ENCODE peak calls at places on chromosomes 2 and 18, in ten cellular contexts. Y is GM23248, C is IMR-90, B is SK-N-MC, J is HCT116, N is endothelial cell of umbilical vein, E is Karpas-422, Z is neural progenitor cell, W is mesendoderm, L is neuronal stem cell. T is an unnamed sample.

GRCh38 chr2:157413342-157414035 is 30.4 kb downstream of the CYTIP start:
- DNase-seq in Y (no peak), C (no peak), B (no peak), J (no peak), N (no peak), E (no peak), Z (no peak), W (no peak), L (no peak), T (no peak)

GRCh38 chr2:213219816-213220215 is 64.4 kb upstream of the SPAG16 start:
- DNase-seq in Y (peak), C (peak), B (no peak), J (no peak), N (no peak), E (no peak), Z (no peak), W (no peak), L (no peak), T (no peak)

GRCh38 chr2:143284087-143284675 is 155.0 kb downstream of the ARHGAP15 start:
- DNase-seq in Y (peak), C (peak), B (no peak), J (peak), N (peak), E (peak), Z (peak), W (peak), L (peak), T (no peak)

GRCh38 chr18:2805970-2806943 is 40.5 kb upstream of the EMILIN2 start:
- DNase-seq in Y (peak), C (peak), B (no peak), J (no peak), N (peak), E (no peak), Z (peak), W (no peak), L (no peak), T (no peak)

GRCh38 chr2:185854910-185855309 is 116.3 kb downstream of the FSIP2 start:
- DNase-seq in Y (no peak), C (no peak), B (no peak), J (no peak), N (no peak), E (no peak), Z (no peak), W (no peak), L (no peak), T (no peak)

GRCh38 chr2:164835302-164835701 is 6.3 kb downstream of the COBLL1 start:
- DNase-seq in Y (no peak), C (no peak), B (no peak), J (no peak), N (no peak), E (no peak), Z (no peak), W (no peak), L (no peak), T (no peak)

GRCh38 chr2:159098815-159099455 is 130.5 kb downstream of the TANC1 start:
- DNase-seq in Y (no peak), C (peak), B (no peak), J (no peak), N (peak), E (no peak), Z (no peak), W (peak), L (no peak), T (no peak)

GRCh38 chr2:182540236-182540635 is 113.4 kb upstream of the PDE1A start:
- DNase-seq in Y (no peak), C (no peak), B (no peak), J (no peak), N (no peak), E (no peak), Z (no peak), W (no peak), L (no peak), T (no peak)

GRCh38 chr18:908631-909621 is 4.3 kb downstream of the ADCYAP1 start:
- DNase-seq in Y (peak), C (no peak), B (no peak), J (no peak), N (no peak), E (no peak), Z (peak), W (peak), L (no peak), T (no peak)

GRCh38 chr2:179711375-179711774 is 150.0 kb downstream of the ZNF385B start:
- DNase-seq in Y (no peak), C (no peak), B (no peak), J (no peak), N (no peak), E (no peak), Z (no peak), W (peak), L (no peak), T (no peak)

GRCh38 chr2:99811544-99811943 is 321.7 kb upstream of the REV1 start:
- DNase-seq in Y (peak), C (peak), B (no peak), J (no peak), N (no peak), E (no peak), Z (no peak), W (no peak), L (no peak), T (no peak)

GRCh38 chr2:222297600-222297935 is 1.2 kb downstream of the PAX3 start:
- DNase-seq in Y (no peak), C (no peak), B (no peak), J (no peak), N (no peak), E (no peak), Z (peak), W (no peak), L (no peak), T (no peak)

GRCh38 chr2:222298311-222299150 is at the start of gene PAX3:
- DNase-seq in Y (no peak), C (no peak), B (no peak), J (no peak), N (no peak), E (no peak), Z (peak), W (no peak), L (no peak), T (no peak)

GRCh38 chr2:222296311-222296736 is 2.5 kb downstream of the PAX3 start:
- DNase-seq in Y (no peak), C (no peak), B (no peak), J (no peak), N (no peak), E (no peak), Z (no peak), W (no peak), L (no peak), T (no peak)

GRCh38 chr2:222296911-222297599 is 1.7 kb downstream of the PAX3 start:
- DNase-seq in Y (no peak), C (no peak), B (no peak), J (no peak), N (no peak), E (no peak), Z (peak), W (no peak), L (no peak), T (peak)

GRCh38 chr2:222298000-222298310 is 843 bp downstream of the PAX3 start:
- DNase-seq in Y (no peak), C (no peak), B (no peak), J (no peak), N (no peak), E (no peak), Z (no peak), W (no peak), L (no peak), T (no peak)
- H3K4me3 ChIP-seq in Y (no peak), C (no peak), B (peak), J (no peak), N (no peak), E (no peak), Z (peak), W (no peak), L (no peak), T (no peak)

GRCh38 chr18:12015697-12016062 is 34.4 kb downstream of the IMPA2 start:
- DNase-seq in Y (peak), C (peak), B (no peak), J (no peak), N (peak), E (no peak), Z (no peak), W (no peak), L (no peak), T (peak)
- H3K9ac ChIP-seq in Y (no peak), C (no peak), B (no peak), J (no peak), N (no peak), E (no peak), Z (no peak), W (no peak), L (no peak), T (no peak)

GRCh38 chr18:75226301-75226955 is 15.8 kb downstream of the TSHZ1 start:
- DNase-seq in Y (peak), C (peak), B (no peak), J (no peak), N (no peak), E (no peak), Z (no peak), W (no peak), L (peak), T (no peak)
- H3K4me3 ChIP-seq in Y (peak), C (peak), B (no peak), J (no peak), N (no peak), E (no peak), Z (no peak), W (no peak), L (no peak), T (peak)

GRCh38 chr2:217270089-217270800 is 410.4 kb upstream of the TNP1 start:
- DNase-seq in Y (no peak), C (no peak), B (no peak), J (no peak), N (no peak), E (no peak), Z (peak), W (peak), L (peak), T (no peak)
- H3K9ac ChIP-seq in Y (no peak), C (peak), B (no peak), J (no peak), N (no peak), E (no peak), Z (no peak), W (no peak), L (no peak), T (no peak)

DNA sequence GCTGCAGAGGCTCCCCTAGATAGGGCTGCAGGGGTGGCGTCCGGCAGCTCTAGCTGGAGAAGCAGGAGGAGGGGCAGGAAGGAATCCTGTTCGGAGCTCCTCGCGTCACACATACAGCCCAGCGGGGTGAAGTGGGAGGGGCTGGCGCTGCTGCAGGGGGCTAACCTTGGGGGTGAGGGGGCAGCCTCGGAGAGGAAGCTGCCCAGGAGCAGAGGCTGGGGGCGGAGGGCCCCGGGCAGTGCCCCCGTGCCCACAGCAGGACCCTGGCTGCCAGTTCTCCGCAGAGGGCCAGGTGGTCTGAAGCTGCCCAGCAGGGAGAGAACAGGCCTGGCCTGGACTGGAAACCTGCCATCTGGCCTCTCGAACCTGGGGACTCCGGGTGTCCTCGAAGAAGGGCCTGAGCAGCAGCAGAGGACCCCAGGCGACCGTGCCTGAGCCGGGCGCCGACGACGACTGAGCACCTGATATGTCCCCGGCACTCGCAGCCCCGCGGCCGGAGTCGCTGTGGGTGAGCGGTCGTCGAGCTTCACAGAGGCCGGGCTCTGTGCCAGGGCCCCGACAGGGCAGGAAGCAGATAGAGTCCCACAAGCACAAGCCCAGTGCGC is 2.5 kb upstream of the GPR35 start:
- DNase-seq in Y (no peak), C (no peak), B (no peak), J (no peak), N (no peak), E (no peak), Z (no peak), W (no peak), L (no peak), T (peak)
- H3K4me3 ChIP-seq in Y (no peak), C (no peak), B (no peak), J (no peak), N (no peak), E (no peak), Z (no peak), W (no peak), L (no peak), T (no peak)

GRCh38 chr2:73107211-73107926 is 5.4 kb downstream of the RAB11FIP5 start:
- DNase-seq in Y (peak), C (no peak), B (no peak), J (no peak), N (no peak), E (no peak), Z (no peak), W (no peak), L (no peak), T (peak)
- H3K9ac ChIP-seq in Y (peak), C (no peak), B (no peak), J (no peak), N (no peak), E (no peak), Z (no peak), W (no peak), L (no peak), T (no peak)

GRCh38 chr2:238159676-238160205 is 971 bp downstream of the ERFE start:
- DNase-seq in Y (no peak), C (no peak), B (no peak), J (no peak), N (no peak), E (no peak), Z (no peak), W (no peak), L (no peak), T (peak)
- H3K4me3 ChIP-seq in Y (no peak), C (peak), B (peak), J (peak), N (no peak), E (peak), Z (peak), W (no peak), L (no peak), T (no peak)

DNA sequence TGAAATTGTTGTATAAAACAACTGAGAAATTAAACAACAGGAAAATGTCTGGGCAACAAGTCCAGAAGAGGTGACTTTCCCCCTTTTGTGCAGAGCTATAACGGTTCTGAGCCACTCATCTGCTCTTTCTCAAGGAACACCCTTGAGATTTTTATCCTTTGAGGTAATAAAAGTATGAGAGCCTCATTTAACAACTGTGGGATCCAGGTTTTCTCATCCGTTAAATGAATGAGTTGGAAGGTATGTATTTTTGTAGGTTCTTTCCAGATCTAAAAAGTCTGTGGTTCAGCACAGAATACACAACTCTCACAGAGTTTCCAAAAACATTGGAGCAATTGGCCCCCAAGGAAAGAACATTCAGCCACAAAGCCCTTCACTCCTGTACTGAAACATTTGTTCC is 93.0 kb downstream of the ANKRD44 start:
- DNase-seq in Y (no peak), C (no peak), B (no peak), J (no peak), N (no peak), E (no peak), Z (no peak), W (no peak), L (no peak), T (no peak)
- H3K9ac ChIP-seq in Y (no peak), C (no peak), B (no peak), J (no peak), N (no peak), E (peak), Z (no peak), W (no peak), L (no peak), T (no peak)

DNA sequence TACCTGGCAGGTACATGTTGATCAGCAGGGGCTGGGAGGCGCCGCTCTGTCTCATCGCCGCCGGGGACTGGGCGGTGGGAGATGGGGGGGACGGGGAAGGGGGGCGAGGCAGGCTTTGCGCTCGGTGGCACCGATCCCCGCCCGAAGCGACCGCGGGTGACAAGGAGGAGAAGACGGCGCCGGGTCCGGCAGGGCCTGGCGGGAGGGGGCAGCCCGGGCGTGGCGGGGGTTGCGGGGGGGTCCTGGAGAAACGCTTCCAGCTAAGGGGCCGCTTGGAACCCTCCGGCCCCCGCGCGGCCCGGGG is at the start of gene FEV:
- DNase-seq in Y (no peak), C (no peak), B (no peak), J (no peak), N (no peak), E (no peak), Z (peak), W (no peak), L (no peak), T (no peak)
- H3K4me3 ChIP-seq in Y (no peak), C (no peak), B (peak), J (no peak), N (no peak), E (no peak), Z (peak), W (peak), L (no peak), T (no peak)

DNA sequence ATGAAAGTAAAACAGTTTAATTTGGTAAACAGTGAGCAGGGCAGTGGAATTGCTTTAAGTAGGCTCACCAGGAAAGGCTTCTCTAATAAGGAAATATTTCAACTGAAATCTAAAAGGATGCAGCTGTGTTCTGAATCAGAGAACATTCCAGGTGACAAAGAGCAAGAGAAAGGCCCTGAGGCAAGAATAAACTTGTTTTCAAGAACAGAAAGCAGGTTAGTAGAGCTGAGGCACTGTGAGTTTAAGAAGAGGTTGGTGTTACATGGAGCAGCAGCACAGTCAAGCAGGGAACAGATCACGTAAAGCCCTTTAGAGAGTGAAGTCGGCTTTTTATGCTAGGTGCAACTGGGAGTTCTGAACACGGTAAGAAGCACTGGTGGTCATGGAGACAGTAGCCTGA is 57.0 kb upstream of the SCN1A start:
- DNase-seq in Y (peak), C (peak), B (no peak), J (no peak), N (peak), E (no peak), Z (no peak), W (peak), L (no peak), T (no peak)
- H3K9ac ChIP-seq in Y (no peak), C (no peak), B (no peak), J (no peak), N (no peak), E (no peak), Z (no peak), W (no peak), L (no peak), T (no peak)